ENCODE peak calls at places on chromosome 2, in four cellular contexts. S is dorsolateral prefrontal cortex, A is fibroblast of mammary gland, Q is ascending aorta. Y is an unnamed sample.

GRCh38 chr2:177296047-177296446 is 31.5 kb upstream of the NFE2L2 start:
- DNase-seq in Q (no peak), A (peak; percentile 51), S (no peak), Y (no peak)

GRCh38 chr2:70799706-70800105 is 9.3 kb upstream of the FIGLA start:
- DNase-seq in A (no peak), S (no peak), Q (no peak), Y (no peak)

GRCh38 chr2:220365023-220365422 is 737.6 kb downstream of the SLC4A3 start:
- DNase-seq in Q (no peak), A (peak; percentile 70), S (no peak), Y (no peak)

GRCh38 chr2:219619235-219619634 is 8.2 kb upstream of the SLC4A3 start:
- DNase-seq in A (no peak), Q (no peak), S (no peak), Y (no peak)

GRCh38 chr2:95143838-95144237 is 15.8 kb downstream of the ZNF514 start:
- DNase-seq in A (no peak), Q (no peak), S (no peak), Y (no peak)

GRCh38 chr2:136115183-136115751 is 2.7 kb downstream of the CXCR4 start:
- DNase-seq in Q (no peak), A (no peak), S (no peak), Y (no peak)

GRCh38 chr2:189204322-189204941 is 24.9 kb upstream of the COL5A2 start:
- DNase-seq in S (no peak), Q (no peak), A (peak; percentile 77), Y (no peak)

GRCh38 chr2:240997856-240998705 is at the start of gene SNED1:
- DNase-seq in Q (peak; percentile 54), A (peak; percentile 68), S (no peak), Y (peak; percentile 76)

GRCh38 chr2:102187191-102188150 is 648 bp downstream of the IL1RL2 start:
- DNase-seq in Q (no peak), S (peak; percentile 28), A (peak; percentile 65), Y (peak; percentile 42)

GRCh38 chr2:18047114-18047695 is 168.7 kb downstream of the KCNS3 start:
- DNase-seq in Q (no peak), A (no peak), S (no peak), Y (no peak)

GRCh38 chr2:240364961-240365775 is 70.3 kb upstream of the GPC1 start:
- DNase-seq in Q (no peak), S (no peak), A (no peak), Y (no peak)

GRCh38 chr2:127663566-127664064 is 11.7 kb downstream of the LIMS2 start:
- DNase-seq in Q (no peak), A (no peak), S (no peak), Y (no peak)

GRCh38 chr2:3633089-3633981 is 24.7 kb upstream of the ALLC start:
- DNase-seq in S (peak; percentile 5), Q (no peak), A (peak; percentile 77), Y (no peak)

GRCh38 chr2:180907731-180908130 is 72.7 kb upstream of the UBE2E3 start:
- DNase-seq in S (no peak), Q (no peak), A (peak; percentile 88), Y (no peak)

GRCh38 chr2:207847807-207848544 is 78.3 kb upstream of the FZD5 start:
- DNase-seq in S (no peak), Q (no peak), A (no peak), Y (no peak)

GRCh38 chr2:54083021-54083420 is 32.4 kb upstream of the ACYP2 start:
- DNase-seq in S (no peak), Q (no peak), A (no peak), Y (no peak)

GRCh38 chr2:173205375-173205774 is 129.7 kb downstream of the MAP3K20 start:
- DNase-seq in S (no peak), Q (peak; percentile 60), A (peak; percentile 96), Y (no peak)

GRCh38 chr2:46471705-46472104 is 7.7 kb upstream of the TMEM247 start:
- DNase-seq in S (no peak), A (no peak), Q (no peak), Y (no peak)

GRCh38 chr2:231383701-231384435 is 11.6 kb upstream of the B3GNT7 start:
- DNase-seq in Q (no peak), S (no peak), A (no peak), Y (no peak)

GRCh38 chr2:101958071-101958470 is 33.7 kb upstream of the IL1R2 start:
- DNase-seq in Q (no peak), S (no peak), A (peak; percentile 84), Y (no peak)

GRCh38 chr2:187991389-187991788 is 300.3 kb upstream of the GULP1 start:
- DNase-seq in A (peak; percentile 71), S (no peak), Q (no peak), Y (no peak)

GRCh38 chr2:147913701-147914480 is 69.1 kb downstream of the ACVR2A start:
- DNase-seq in A (peak; percentile 8), S (no peak), Q (no peak), Y (no peak)

GRCh38 chr2:45821558-45822271 is 170.2 kb downstream of the PRKCE start:
- DNase-seq in A (peak; percentile 87), S (no peak), Q (peak; percentile 13), Y (no peak)

GRCh38 chr2:160389875-160390274 is 103.7 kb downstream of the RBMS1 start:
- DNase-seq in S (no peak), A (peak; percentile 90), Q (no peak), Y (no peak)

GRCh38 chr2:72325592-72326422 is 178.1 kb upstream of the CYP26B1 start:
- DNase-seq in S (no peak), A (peak; percentile 21), Q (no peak), Y (no peak)

GRCh38 chr2:70641263-70641784 is 87.7 kb upstream of the TGFA start:
- DNase-seq in A (peak; percentile 6), S (no peak), Q (no peak), Y (no peak)

GRCh38 chr2:109126501-109126860 is 2.5 kb upstream of the SH3RF3 start:
- DNase-seq in A (peak; percentile 92), Q (no peak), S (no peak), Y (no peak)

GRCh38 chr2:172817411-172817810 is 81.8 kb downstream of the RAPGEF4 start:
- DNase-seq in Q (no peak), A (peak; percentile 30), S (no peak), Y (no peak)

GRCh38 chr2:200171761-200172482 is 134.6 kb upstream of the SPATS2L start:
- DNase-seq in A (peak; percentile 65), S (no peak), Q (no peak), Y (no peak)

GRCh38 chr2:46266134-46266533 is 31.1 kb upstream of the EPAS1 start:
- DNase-seq in Q (no peak), S (no peak), A (no peak), Y (no peak)

GRCh38 chr2:203811491-203812221 is 55.9 kb upstream of the CTLA4 start:
- DNase-seq in S (no peak), Q (peak; percentile 76), A (peak; percentile 95), Y (peak; percentile 61)

GRCh38 chr2:68196120-68196716 is 38.5 kb downstream of the PNO1 start:
- DNase-seq in S (no peak), A (peak; percentile 68), Q (no peak), Y (no peak)

GRCh38 chr2:40872580-40872979 is 420.7 kb upstream of the SLC8A1 start:
- DNase-seq in Q (no peak), A (no peak), S (no peak), Y (no peak)

GRCh38 chr2:80429251-80429650 is 124.7 kb upstream of the LRRTM1 start:
- DNase-seq in S (no peak), A (no peak), Q (no peak), Y (no peak)

DNA sequence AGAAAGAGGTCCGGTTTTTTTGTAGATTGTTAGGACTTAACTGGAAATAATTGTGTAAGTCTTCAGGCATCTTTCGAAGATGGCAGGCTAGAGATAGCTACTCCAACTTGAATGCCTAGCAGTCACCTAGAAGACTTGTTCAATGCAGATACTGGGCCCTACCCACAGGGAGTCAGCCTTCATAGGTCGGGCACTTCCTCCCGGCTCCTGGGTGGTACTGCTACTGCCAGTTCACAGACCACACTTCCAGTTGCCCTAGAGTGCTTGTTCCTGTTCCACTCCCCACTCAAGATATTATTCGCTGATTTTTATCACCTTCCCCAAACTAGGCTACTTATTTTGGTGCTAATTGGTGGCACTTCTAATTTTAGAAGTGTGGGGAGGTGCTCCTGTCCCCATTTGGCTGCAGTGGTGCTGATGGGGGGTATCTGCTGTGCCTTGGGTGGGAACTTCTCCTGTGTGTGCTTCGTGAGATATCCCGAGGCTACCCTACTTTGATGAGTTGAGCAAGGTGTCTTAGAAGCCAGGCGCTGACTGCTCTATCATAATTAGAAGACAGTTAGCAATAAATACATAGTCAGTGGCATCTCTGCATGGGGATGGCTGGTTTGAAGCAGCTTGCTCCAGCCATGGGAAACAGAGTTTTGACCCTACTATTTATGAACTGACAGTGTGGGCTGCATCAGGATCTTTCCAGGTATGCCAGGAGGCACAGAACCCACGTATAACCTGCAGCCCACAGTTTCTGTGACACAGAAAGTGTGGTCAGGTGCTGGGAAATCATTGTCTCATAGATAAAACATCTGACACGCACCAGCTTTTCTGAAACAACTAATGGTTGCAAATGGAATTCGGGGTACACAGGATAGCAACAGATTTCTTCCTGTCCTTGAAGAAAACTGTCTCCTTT is 34.5 kb downstream of the INPP4A start:
- DNase-seq in S (no peak), A (no peak), Q (no peak), Y (no peak)
- TF ChIP-seq CTCF in S (no peak), A (no peak), Q (no peak), Y (no peak)

GRCh38 chr2:20190862-20191713 is 33.8 kb downstream of the SDC1 start:
- DNase-seq in A (peak; percentile 10), Q (no peak), S (no peak), Y (no peak)
- TF ChIP-seq CTCF in A (no peak), Q (no peak), S (no peak), Y (no peak)

GRCh38 chr2:238422285-238422684 is 4.4 kb upstream of the ASB1 start:
- DNase-seq in A (no peak), Q (no peak), S (no peak), Y (no peak)
- TF ChIP-seq CTCF in A (no peak), Q (no peak), S (no peak), Y (no peak)

GRCh38 chr2:143078106-143078505 is 51.1 kb upstream of the ARHGAP15 start:
- DNase-seq in Q (no peak), A (no peak), S (no peak), Y (no peak)
- TF ChIP-seq CTCF in Q (no peak), A (no peak), S (no peak), Y (no peak)

GRCh38 chr2:238528953-238529781 is 102.4 kb downstream of the ASB1 start:
- DNase-seq in Q (no peak), S (no peak), A (peak; percentile 54), Y (no peak)
- TF ChIP-seq CTCF in Q (no peak), S (no peak), A (no peak), Y (no peak)

GRCh38 chr2:112585400-112585799 is 991 bp downstream of the CHCHD5 start:
- DNase-seq in Q (no peak), A (no peak), S (no peak), Y (no peak)

GRCh38 chr2:112584891-112585250 is 462 bp downstream of the CHCHD5 start:
- DNase-seq in Q (no peak), A (no peak), S (no peak), Y (no peak)

GRCh38 chr2:112584134-112584890 is at the start of gene CHCHD5:
- DNase-seq in S (peak; percentile 89), A (peak; percentile 95), Q (peak; percentile 85), Y (peak; percentile 74)

GRCh38 chr2:112582314-112582746 is 2.1 kb upstream of the CHCHD5 start:
- DNase-seq in Q (no peak), A (peak; percentile 78), S (no peak), Y (no peak)

GRCh38 chr2:112583497-112584133 is 794 bp upstream of the CHCHD5 start:
- DNase-seq in S (no peak), Q (no peak), A (peak; percentile 44), Y (no peak)
- TF ChIP-seq CTCF in S (no peak), Q (no peak), A (no peak), Y (no peak)

Y was measured in omental fat pad.